ENCODE peak calls at places on chromosomes 13 and 19, in five cellular contexts. O is transverse colon; B is AG04449; I is CD4-positive, alpha-beta T cell; H is fibroblast of the aortic adventitia. Q is an unnamed sample.

GRCh38 chr19:3687774-3688706 is 12.2 kb downstream of the PIP5K1C start:
- DNase-seq in I (peak), B (no peak), H (no peak), O (peak), Q (no peak)

GRCh38 chr13:113761136-113761535 is 2.1 kb downstream of the TMEM255B start:
- DNase-seq in I (no peak), B (no peak), H (no peak), O (no peak), Q (no peak)

GRCh38 chr19:17076539-17076919 is 952 bp downstream of the MYO9B start:
- DNase-seq in H (no peak), I (no peak), B (no peak), O (peak), Q (no peak)

GRCh38 chr19:47239610-47240296 is 8.8 kb upstream of the BBC3 start:
- DNase-seq in I (no peak), B (no peak), O (peak), H (no peak), Q (peak)

GRCh38 chr13:88136098-88136790 is 465.1 kb downstream of the SLITRK5 start:
- DNase-seq in I (no peak), O (no peak), H (no peak), B (no peak), Q (no peak)

GRCh38 chr13:52788011-52788410 is 48.4 kb upstream of the CNMD start:
- DNase-seq in H (no peak), O (no peak), I (no peak), B (no peak), Q (no peak)

GRCh38 chr13:74132152-74132767 is 1.9 kb downstream of the KLF12 start:
- DNase-seq in I (peak), B (no peak), H (peak), O (no peak), Q (no peak)

GRCh38 chr13:20142927-20143480 is 17.8 kb downstream of the GJA3 start:
- DNase-seq in O (no peak), B (no peak), H (no peak), I (no peak), Q (no peak)

GRCh38 chr19:18754501-18754900 is 36.6 kb downstream of the COMP start:
- DNase-seq in O (no peak), H (peak), B (no peak), I (no peak), Q (no peak)

GRCh38 chr19:18348171-18348570 is 7.8 kb downstream of the PGPEP1 start:
- DNase-seq in H (no peak), O (no peak), B (no peak), I (no peak), Q (no peak)

GRCh38 chr19:11982526-11982925 is 17.7 kb downstream of the ZNF763 start:
- DNase-seq in H (no peak), I (no peak), B (no peak), O (no peak), Q (no peak)

GRCh38 chr19:44313231-44313630 is 8.4 kb upstream of the ZNF235 start:
- DNase-seq in H (no peak), B (no peak), O (no peak), I (no peak), Q (no peak)

GRCh38 chr13:24119593-24120508 is 40.7 kb upstream of the SPATA13 start:
- DNase-seq in B (no peak), H (peak), O (no peak), I (no peak), Q (no peak)

GRCh38 chr13:53201454-53202225 is 173.0 kb downstream of the OLFM4 start:
- DNase-seq in B (no peak), H (no peak), O (peak), I (no peak), Q (peak)

GRCh38 chr19:377801-378581 is 31.0 kb downstream of the C2CD4C start:
- DNase-seq in I (no peak), H (no peak), O (no peak), B (no peak), Q (no peak)
- TF ChIP-seq CTCF in I (no peak), H (no peak), O (no peak), B (no peak), Q (no peak)

GRCh38 chr13:97125810-97126738 is 96.1 kb upstream of the MBNL2 start:
- DNase-seq in H (peak), O (no peak), I (no peak), B (no peak), Q (no peak)
- TF ChIP-seq CTCF in H (peak), O (no peak), I (no peak), B (no peak), Q (no peak)

GRCh38 chr19:55341191-55342043 is 1.7 kb downstream of the KMT5C start:
- DNase-seq in B (no peak), O (peak), I (no peak), H (peak), Q (peak)

GRCh38 chr19:55342044-55342531 is 2.4 kb downstream of the KMT5C start:
- DNase-seq in B (no peak), O (no peak), I (no peak), H (no peak), Q (no peak)

GRCh38 chr19:55340144-55340783 is 588 bp downstream of the KMT5C start:
- DNase-seq in I (no peak), H (no peak), O (peak), B (no peak), Q (peak)

GRCh38 chr19:55340784-55341147 is 1.1 kb downstream of the KMT5C start:
- DNase-seq in H (no peak), O (peak), B (no peak), I (no peak), Q (peak)

DNA sequence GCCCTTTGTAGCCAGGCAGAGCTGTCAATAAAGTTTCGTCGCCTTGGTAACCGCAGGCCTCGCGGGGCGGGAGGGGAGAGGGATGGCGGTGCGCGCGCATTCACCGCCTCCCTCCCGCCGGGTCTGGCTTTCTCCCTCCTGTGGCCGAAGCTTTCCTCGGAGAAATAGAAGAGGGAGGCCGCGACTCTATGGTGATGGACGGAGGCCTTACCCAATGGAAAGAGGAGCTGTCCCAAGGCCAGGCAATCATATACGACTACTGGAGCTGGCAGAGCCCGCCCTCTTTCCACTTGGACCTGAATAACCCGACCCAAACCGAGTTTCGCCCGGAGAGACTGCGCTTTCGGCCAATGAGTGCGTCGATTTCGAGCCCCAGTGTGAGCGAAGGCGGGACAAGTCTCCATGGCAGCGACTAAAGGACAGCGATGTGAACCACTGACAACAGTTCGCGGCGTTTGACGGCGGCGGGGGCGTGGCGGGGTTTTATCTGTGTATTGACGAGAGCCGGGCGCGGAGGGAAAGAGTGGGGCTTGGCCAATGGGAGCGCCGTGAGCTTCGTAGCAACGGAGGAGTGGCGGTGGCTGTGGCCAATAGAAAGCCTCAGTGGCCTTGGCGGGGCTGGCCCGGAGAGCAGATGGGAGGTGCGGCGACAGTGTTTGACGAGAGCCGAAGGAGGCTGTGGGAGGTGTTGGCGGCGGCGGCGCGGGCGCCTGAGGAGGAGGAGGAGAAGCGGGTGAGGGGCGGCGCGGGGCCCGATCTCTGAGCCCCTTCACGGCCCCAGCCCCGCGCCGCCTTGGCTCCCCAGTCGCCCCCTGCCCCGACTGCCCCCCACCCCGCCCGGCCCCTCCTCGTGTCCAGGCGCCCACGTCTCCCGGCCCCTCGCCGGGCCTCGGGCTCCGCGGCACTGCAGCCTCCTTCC is at the start of gene KMT5C:
- DNase-seq in B (peak), I (peak), O (peak), H (peak), Q (peak)
- TF ChIP-seq CTCF in B (peak), I (peak), O (peak), H (peak), Q (no peak)

GRCh38 chr13:31179754-31180153 is 18.1 kb upstream of the HSPH1 start:
- DNase-seq in H (no peak), I (no peak), B (no peak), O (no peak), Q (no peak)

GRCh38 chr13:31174018-31174417 is 12.3 kb upstream of the HSPH1 start:
- DNase-seq in B (no peak), O (no peak), H (peak), I (no peak), Q (no peak)

GRCh38 chr13:31172535-31172934 is 10.8 kb upstream of the HSPH1 start:
- DNase-seq in I (no peak), H (peak), B (peak), O (no peak), Q (no peak)

GRCh38 chr13:31179241-31179640 is 17.5 kb upstream of the HSPH1 start:
- DNase-seq in B (no peak), I (no peak), H (no peak), O (no peak), Q (no peak)

GRCh38 chr13:31175847-31176536 is 14.3 kb upstream of the HSPH1 start:
- DNase-seq in H (no peak), O (no peak), B (no peak), I (no peak), Q (no peak)
- TF ChIP-seq CTCF in H (no peak), O (no peak), B (no peak), I (no peak), Q (no peak)

DNA sequence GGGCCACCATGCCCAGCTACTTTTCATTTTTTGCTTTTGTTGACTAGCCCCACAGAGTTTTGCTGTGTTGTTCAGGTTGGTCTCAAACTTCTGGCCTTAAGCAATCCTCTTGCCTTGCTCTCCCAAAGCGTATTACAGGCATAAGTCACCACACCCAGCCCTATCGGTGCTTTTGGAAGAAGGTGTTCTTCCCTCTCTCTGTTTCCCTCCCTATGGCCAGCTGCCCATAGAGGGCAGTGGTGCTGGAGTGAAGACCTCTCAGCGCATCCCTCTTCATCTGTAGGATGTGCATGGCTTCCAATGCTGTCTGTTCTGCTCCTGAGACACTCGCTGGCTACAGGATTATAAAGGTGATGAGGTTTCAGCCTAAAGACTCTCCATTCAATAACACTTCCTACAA is 1.3 kb upstream of the CD22 start:
- DNase-seq in H (no peak), B (no peak), I (no peak), O (no peak), Q (no peak)
- TF ChIP-seq CTCF in H (no peak), B (no peak), I (no peak), O (no peak), Q (peak)

DNA sequence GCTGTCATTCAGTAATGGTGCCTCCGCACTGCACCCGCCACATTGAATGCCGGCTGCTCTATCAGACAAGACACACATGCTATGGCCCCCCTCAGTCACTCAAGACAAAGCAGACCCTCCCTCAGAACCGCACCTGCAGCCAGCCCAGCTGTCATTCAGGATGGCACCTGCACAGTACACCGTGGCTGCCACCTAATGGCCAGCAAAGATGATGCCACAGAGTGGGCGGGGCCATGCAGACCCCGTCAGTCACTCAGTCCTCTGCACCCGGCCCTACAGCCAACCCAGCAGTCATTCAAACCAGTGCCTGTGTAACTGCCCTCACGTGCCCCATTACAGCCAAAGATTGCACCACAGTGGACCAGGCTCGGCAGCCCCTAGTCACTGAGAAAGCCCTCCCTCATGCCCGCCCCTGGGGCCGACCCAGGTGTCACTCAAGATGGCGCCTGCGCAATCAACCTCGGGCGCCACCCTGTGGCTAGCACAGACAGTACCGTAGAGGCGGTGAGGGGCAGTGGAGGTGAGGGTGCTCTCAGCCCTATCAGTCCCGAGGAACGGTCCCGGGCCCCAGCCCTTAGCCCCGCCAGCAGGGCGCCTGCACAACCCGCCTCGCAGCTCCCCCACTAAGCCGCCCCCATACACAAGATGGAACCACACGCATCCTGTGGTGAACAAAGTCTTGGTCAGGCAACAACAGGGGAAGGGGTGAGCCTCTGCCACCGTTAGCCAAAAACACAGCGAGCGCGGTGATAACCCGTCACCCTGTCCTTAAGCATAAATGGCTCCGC is 2.4 kb downstream of the PEG3 start:
- DNase-seq in B (no peak), O (peak), H (no peak), I (no peak), Q (no peak)
- TF ChIP-seq CTCF in B (no peak), O (peak), H (no peak), I (no peak), Q (no peak)

GRCh38 chr13:54750521-54750920 is 1721.9 kb downstream of the OLFM4 start:
- DNase-seq in H (no peak), B (no peak), O (no peak), I (no peak), Q (no peak)
- TF ChIP-seq CTCF in H (no peak), B (no peak), O (no peak), I (no peak), Q (no peak)

GRCh38 chr19:10862561-10863106 is 8.7 kb upstream of the CARM1 start:
- DNase-seq in B (no peak), O (no peak), I (no peak), H (no peak), Q (no peak)

GRCh38 chr19:10858204-10858828 is 10.1 kb downstream of the C19orf38 start:
- DNase-seq in B (no peak), O (no peak), I (no peak), H (peak), Q (no peak)

GRCh38 chr19:10864538-10864899 is 6.8 kb upstream of the CARM1 start:
- DNase-seq in B (no peak), H (peak), I (peak), O (peak), Q (peak)

GRCh38 chr19:10863107-10863700 is 8.1 kb upstream of the CARM1 start:
- DNase-seq in O (no peak), I (no peak), H (peak), B (no peak), Q (no peak)

GRCh38 chr19:10861118-10861651 is 10.2 kb upstream of the CARM1 start:
- DNase-seq in O (peak), H (no peak), B (no peak), I (no peak), Q (no peak)
- TF ChIP-seq CTCF in O (peak), H (peak), B (peak), I (peak), Q (peak)

Q was measured in progenitor cell of endocrine pancreas.